ENCODE peak calls at places on chromosomes 3 and 15, in nine cellular contexts. S is stomach, I is OCI-LY7, U is hepatocyte, R is fibroblast of lung, E is suprapubic skin, K is brain microvascular endothelial cell, T is fibroblast of the aortic adventitia, B is Panc1. A is an unnamed sample.

GRCh38 chr3:43733459-43734384 is 43.0 kb downstream of the ABHD5 start:
- DNase-seq in T (peak), K (peak), R (peak), I (no peak), E (no peak), B (no peak), U (no peak), S (no peak), A (peak)

GRCh38 chr3:53116956-53117355 is 13.3 kb downstream of the RFT1 start:
- DNase-seq in B (no peak), S (no peak), E (no peak), R (no peak), T (no peak), U (no peak), K (no peak), I (no peak), A (no peak)

GRCh38 chr3:158057666-158058065 is 48.6 kb downstream of the SHOX2 start:
- DNase-seq in E (no peak), R (peak), I (no peak), U (no peak), K (no peak), B (no peak), T (no peak), S (no peak), A (no peak)

GRCh38 chr15:82875411-82876003 is 66.1 kb downstream of the WHAMM start:
- DNase-seq in B (peak), R (peak), E (no peak), K (peak), I (no peak), T (peak), U (no peak), S (no peak), A (peak)

GRCh38 chr15:42059661-42060476 is 34.5 kb downstream of the PLA2G4D start:
- DNase-seq in K (peak), S (peak), U (peak), E (no peak), R (peak), I (peak), B (peak), T (peak), A (peak)

GRCh38 chr3:158339638-158340037 is 229.7 kb downstream of the RSRC1 start:
- DNase-seq in T (no peak), U (no peak), E (no peak), R (no peak), K (no peak), B (no peak), S (no peak), I (no peak), A (no peak)

GRCh38 chr3:120730576-120731542 is 11.5 kb downstream of the RABL3 start:
- DNase-seq in T (no peak), K (no peak), U (no peak), I (no peak), B (no peak), S (no peak), R (no peak), E (no peak), A (no peak)

GRCh38 chr3:164007764-164008163 is 1070.5 kb downstream of the SI start:
- DNase-seq in U (no peak), B (no peak), S (no peak), E (no peak), T (no peak), I (no peak), R (no peak), K (no peak), A (no peak)

GRCh38 chr3:128364291-128364690 is 102.4 kb downstream of the DNAJB8 start:
- DNase-seq in T (no peak), E (no peak), K (no peak), U (no peak), B (no peak), S (no peak), R (no peak), I (no peak), A (no peak)

GRCh38 chr3:48563382-48563918 is at the start of gene UCN2:
- DNase-seq in R (peak), U (no peak), T (peak), B (no peak), E (no peak), S (no peak), I (no peak), K (peak), A (peak)

GRCh38 chr15:97009036-97009555 is 678.6 kb downstream of the NR2F2 start:
- DNase-seq in R (peak), U (no peak), K (no peak), S (no peak), T (no peak), B (no peak), I (no peak), E (no peak), A (peak)

GRCh38 chr3:192303235-192303634 is 424.1 kb downstream of the FGF12 start:
- DNase-seq in B (no peak), I (no peak), K (no peak), S (no peak), T (no peak), U (no peak), E (no peak), R (no peak), A (no peak)

GRCh38 chr15:60854858-60855568 is 374.1 kb downstream of the RORA start:
- DNase-seq in T (no peak), K (no peak), B (no peak), R (peak), S (no peak), E (no peak), U (peak), I (no peak), A (no peak)

GRCh38 chr15:60009581-60010379 is 5.7 kb downstream of the FOXB1 start:
- DNase-seq in U (no peak), I (no peak), K (no peak), E (no peak), B (no peak), T (no peak), S (no peak), R (no peak), A (no peak)

GRCh38 chr15:81336568-81336967 is 12.6 kb upstream of the STARD5 start:
- DNase-seq in K (peak), I (peak), U (no peak), T (peak), S (no peak), R (peak), B (no peak), E (no peak), A (peak)

GRCh38 chr3:64293121-64293520 is 67.9 kb upstream of the PRICKLE2 start:
- DNase-seq in E (no peak), U (no peak), S (no peak), B (no peak), I (no peak), R (no peak), K (no peak), T (no peak), A (no peak)

GRCh38 chr3:69866988-69867720 is 127.9 kb downstream of the MITF start:
- DNase-seq in U (no peak), R (peak), B (no peak), T (peak), S (no peak), I (no peak), K (no peak), E (no peak), A (peak)

GRCh38 chr3:45551214-45552010 is 43.1 kb upstream of the LIMD1 start:
- DNase-seq in T (peak), R (peak), B (no peak), K (peak), U (peak), E (peak), S (peak), I (no peak), A (peak)

GRCh38 chr3:27880969-27881892 is 159.1 kb upstream of the EOMES start:
- DNase-seq in I (no peak), T (no peak), R (no peak), E (no peak), U (no peak), B (no peak), K (no peak), S (no peak), A (no peak)

GRCh38 chr3:41362638-41363559 is 163.6 kb downstream of the CTNNB1 start:
- DNase-seq in T (peak), R (no peak), U (peak), K (peak), B (no peak), I (no peak), S (no peak), E (no peak), A (peak)

GRCh38 chr15:31364301-31365031 is 37.8 kb downstream of the KLF13 start:
- DNase-seq in T (no peak), U (no peak), I (peak), B (no peak), R (no peak), K (no peak), E (peak), S (no peak), A (no peak)

GRCh38 chr3:16374047-16375019 is 109.3 kb downstream of the OXNAD1 start:
- DNase-seq in K (no peak), R (no peak), E (no peak), T (no peak), U (no peak), S (no peak), B (no peak), I (peak), A (no peak)

GRCh38 chr15:76978522-76979330 is 16.2 kb upstream of the PSTPIP1 start:
- DNase-seq in U (no peak), I (no peak), E (no peak), S (no peak), R (no peak), T (no peak), K (no peak), B (no peak), A (no peak)

GRCh38 chr15:26580943-26581342 is 191.9 kb downstream of the GABRB3 start:
- DNase-seq in B (no peak), R (no peak), E (no peak), U (no peak), K (no peak), I (no peak), S (no peak), T (no peak), A (no peak)

GRCh38 chr3:119647177-119647576 is 13.2 kb downstream of the POPDC2 start:
- DNase-seq in I (no peak), R (peak), B (no peak), S (no peak), T (peak), E (no peak), K (no peak), U (no peak), A (no peak)

GRCh38 chr3:187696036-187696435 is 6.3 kb downstream of the RTP2 start:
- DNase-seq in U (no peak), K (no peak), T (no peak), S (no peak), I (no peak), R (no peak), B (no peak), E (no peak), A (no peak)

GRCh38 chr3:146770881-146771280 is 165.7 kb upstream of the PLSCR5 start:
- DNase-seq in U (no peak), K (no peak), R (no peak), I (no peak), T (no peak), E (no peak), B (no peak), S (no peak), A (no peak)

GRCh38 chr3:30293621-30294240 is 312.7 kb upstream of the TGFBR2 start:
- DNase-seq in K (peak), E (no peak), S (no peak), R (no peak), T (no peak), I (no peak), B (no peak), U (no peak), A (peak)

GRCh38 chr15:43165801-43166325 is 19.3 kb upstream of the CCNDBP1 start:
- DNase-seq in I (no peak), R (no peak), T (no peak), B (no peak), E (no peak), K (no peak), U (no peak), S (no peak), A (no peak)

GRCh38 chr15:77066961-77067690 is 3.8 kb downstream of the TSPAN3 start:
- DNase-seq in U (peak), E (no peak), S (no peak), T (no peak), R (peak), B (no peak), K (no peak), I (no peak), A (no peak)

GRCh38 chr15:42110367-42110766 is 16.0 kb upstream of the PLA2G4D start:
- DNase-seq in T (no peak), K (no peak), S (no peak), B (no peak), I (no peak), U (no peak), R (no peak), E (no peak), A (no peak)

GRCh38 chr3:14440531-14441239 is 38.3 kb downstream of the SLC6A6 start:
- DNase-seq in S (no peak), T (no peak), K (no peak), E (no peak), U (peak), I (no peak), R (peak), B (no peak), A (peak)

GRCh38 chr15:88299502-88299901 is 43.0 kb upstream of the NTRK3 start:
- DNase-seq in I (no peak), K (no peak), U (no peak), R (no peak), T (no peak), S (no peak), E (no peak), B (no peak), A (no peak)

GRCh38 chr3:37372669-37373068 is 198.3 kb upstream of the LRRFIP2 start:
- DNase-seq in K (no peak), E (no peak), S (no peak), U (no peak), R (no peak), B (no peak), I (no peak), T (no peak), A (no peak)

GRCh38 chr3:142112601-142113000 is 36.7 kb downstream of the TFDP2 start:
- DNase-seq in U (no peak), B (no peak), K (no peak), E (no peak), T (no peak), I (no peak), S (no peak), R (no peak), A (no peak)

GRCh38 chr3:185555101-185555501 is 2.7 kb upstream of the LIPH start:
- DNase-seq in I (no peak), B (no peak), K (peak), U (peak), E (no peak), T (no peak), R (peak), S (no peak), A (no peak)

GRCh38 chr3:50257990-50258389 is 11.0 kb upstream of the SEMA3B start:
- DNase-seq in I (no peak), S (no peak), T (no peak), K (no peak), B (no peak), U (no peak), R (no peak), E (no peak), A (no peak)

GRCh38 chr3:45026957-45027356 is 854 bp downstream of the CLEC3B start:
- DNase-seq in B (no peak), I (no peak), E (peak), U (no peak), R (peak), T (peak), K (peak), S (no peak), A (peak)

GRCh38 chr15:67180035-67180434 is 74.4 kb downstream of the AAGAB start:
- DNase-seq in B (no peak), I (no peak), T (no peak), K (no peak), U (no peak), R (no peak), S (no peak), E (no peak), A (no peak)

GRCh38 chr15:67178569-67179210 is 75.8 kb downstream of the AAGAB start:
- DNase-seq in R (peak), B (peak), E (no peak), K (peak), I (no peak), T (peak), U (peak), S (no peak), A (peak)

GRCh38 chr15:67181221-67181639 is 73.2 kb downstream of the AAGAB start:
- DNase-seq in B (no peak), R (no peak), S (no peak), I (peak), U (no peak), T (no peak), E (peak), K (no peak), A (no peak)

GRCh38 chr15:67179411-67179995 is 75.0 kb downstream of the AAGAB start:
- DNase-seq in B (no peak), U (no peak), E (no peak), S (no peak), I (no peak), R (no peak), T (no peak), K (no peak), A (no peak)

DNA sequence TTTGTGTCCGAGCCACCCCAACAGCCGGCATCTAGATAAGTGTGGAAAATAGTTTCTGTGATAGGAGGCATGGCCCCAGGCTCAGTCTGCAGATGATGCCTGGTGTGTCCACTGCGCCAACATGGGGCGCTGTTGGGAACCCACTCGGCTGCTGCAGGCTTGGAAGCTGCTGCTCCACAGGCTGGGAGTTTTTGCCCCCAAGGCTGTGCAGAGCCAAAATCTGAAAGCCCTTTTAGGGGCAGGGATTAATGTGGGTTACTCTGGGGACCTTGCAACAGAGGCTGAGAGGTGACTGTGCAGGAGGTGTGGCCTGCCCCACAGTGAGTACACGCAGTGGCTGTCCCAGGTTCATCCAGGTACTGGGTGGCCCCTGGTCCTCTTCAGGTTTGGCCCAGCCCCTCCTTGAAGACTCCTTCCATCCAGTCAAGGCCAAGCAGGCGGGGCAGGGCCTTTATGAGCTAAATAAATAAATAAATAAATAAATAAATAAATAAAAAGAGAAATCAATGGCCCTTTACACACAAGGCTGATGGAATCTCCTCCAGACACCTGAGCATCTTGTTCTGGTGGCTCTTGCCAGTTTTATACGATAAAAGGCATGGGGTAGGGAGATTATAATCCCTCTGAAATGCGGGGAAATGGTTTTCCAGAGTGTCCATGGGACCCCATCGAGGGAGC is 73.8 kb downstream of the AAGAB start:
- DNase-seq in B (no peak), I (no peak), R (no peak), U (no peak), E (no peak), K (no peak), S (no peak), T (no peak), A (no peak)
- TF ChIP-seq CTCF in B (no peak), I (peak), R (no peak), U (peak), E (no peak), K (peak), S (no peak), T (no peak), A (peak)

GRCh38 chr3:2523251-2523836 is 424.7 kb downstream of the CNTN4 start:
- DNase-seq in K (no peak), E (no peak), T (no peak), R (no peak), U (no peak), I (no peak), S (no peak), B (no peak), A (no peak)

DNA sequence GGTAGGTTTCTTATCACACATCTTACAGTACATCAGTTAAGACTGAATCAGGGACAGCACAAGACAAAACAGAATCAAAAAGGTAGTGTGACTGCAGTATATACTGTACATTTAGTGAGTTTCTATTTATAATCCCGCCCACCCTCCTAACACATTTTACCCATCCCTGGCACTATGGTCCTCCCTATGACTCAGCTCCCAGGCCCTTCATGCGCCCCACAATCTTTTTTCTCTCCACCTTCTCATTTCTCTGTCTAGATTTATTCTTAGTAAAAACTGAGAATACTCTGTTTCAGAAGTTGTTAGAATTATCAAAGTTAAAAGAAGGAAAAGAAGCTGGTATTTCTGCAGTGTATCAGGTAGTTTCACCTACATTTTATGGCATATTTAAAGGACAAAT is 427.3 kb downstream of the CNTN4 start:
- DNase-seq in B (no peak), E (no peak), R (no peak), S (no peak), I (no peak), U (no peak), T (no peak), K (no peak), A (no peak)
- H3K4me3 ChIP-seq in B (no peak), E (no peak), R (no peak), S (no peak), I (no peak), U (no peak), T (no peak), K (no peak), A (no peak)

GRCh38 chr15:65304393-65305143 is at the start of gene RNU5B-1:
- DNase-seq in S (peak), I (peak), E (no peak), B (peak), K (peak), R (peak), T (peak), U (peak), A (peak)
- TF ChIP-seq CTCF in S (peak), I (peak), E (peak), B (no peak), K (peak), R (peak), T (peak), U (peak), A (peak)

DNA sequence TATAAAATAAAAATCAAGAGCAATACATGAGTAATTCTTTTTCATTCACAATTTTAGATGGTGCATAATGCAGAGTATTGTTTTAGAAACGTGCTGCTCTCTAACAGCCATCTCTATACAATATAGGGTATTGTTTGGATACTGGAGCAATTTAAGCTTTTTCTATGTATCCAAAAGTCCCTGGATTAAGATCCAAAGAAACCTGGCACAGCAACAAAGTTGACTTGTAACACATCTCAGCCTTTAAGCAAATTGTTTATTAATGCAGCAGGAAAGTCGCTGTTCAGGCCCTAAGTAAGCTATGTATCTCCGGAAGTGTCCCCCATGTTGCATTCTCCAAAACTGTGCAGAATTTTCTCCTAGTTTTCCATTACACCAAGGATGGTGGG is 7.3 kb downstream of the VGLL4 start:
- DNase-seq in B (no peak), K (no peak), E (no peak), T (no peak), R (no peak), U (no peak), I (no peak), S (no peak), A (no peak)
- H3K4me3 ChIP-seq in B (peak), K (no peak), E (no peak), T (no peak), R (no peak), U (no peak), I (no peak), S (no peak), A (no peak)